ENCODE peak calls at places on chromosomes 5 and 9, in nine cellular contexts. D is sigmoid colon, E is IMR-90, C is HepG2, V is breast epithelium, H is stomach, X is heart left ventricle, O is GM12878, Q is A549. L is an unnamed sample.

GRCh38 chr9:133516256-133516960 is 8.4 kb downstream of the MYMK start:
- DNase-seq in D (no peak), E (no peak), C (no peak), V (no peak), H (no peak), X (peak), O (no peak), Q (no peak), L (no peak)

GRCh38 chr9:88312517-88313103 is 75.6 kb upstream of the SPIN1 start:
- DNase-seq in D (peak), E (no peak), C (no peak), V (no peak), H (no peak), X (no peak), O (no peak), Q (no peak), L (no peak)

GRCh38 chr5:126741361-126741760 is 35.6 kb upstream of the LMNB1 start:
- DNase-seq in D (no peak), E (no peak), C (no peak), V (no peak), H (no peak), X (no peak), O (no peak), Q (peak), L (no peak)

GRCh38 chr5:134438641-134439621 is 27.2 kb upstream of the CDKN2AIPNL start:
- DNase-seq in D (peak), E (peak), C (peak), V (peak), H (peak), X (peak), O (no peak), Q (peak), L (peak)

GRCh38 chr5:14635656-14636055 is 28.9 kb upstream of the OTULIN start:
- DNase-seq in D (no peak), E (no peak), C (no peak), V (no peak), H (no peak), X (no peak), O (no peak), Q (no peak), L (no peak)

GRCh38 chr9:108673386-108673785 is 182.4 kb downstream of the ACTL7B start:
- DNase-seq in D (no peak), E (no peak), C (no peak), V (no peak), H (no peak), X (no peak), O (no peak), Q (no peak), L (no peak)

GRCh38 chr9:115625954-115626353 is 508.0 kb upstream of the TNC start:
- DNase-seq in D (no peak), E (no peak), C (no peak), V (no peak), H (no peak), X (no peak), O (no peak), Q (no peak), L (no peak)

GRCh38 chr9:69331444-69331843 is 6.4 kb downstream of the ENTREP1 start:
- DNase-seq in D (no peak), E (no peak), C (no peak), V (no peak), H (no peak), X (no peak), O (no peak), Q (no peak), L (no peak)

GRCh38 chr5:657570-657969 is 35.6 kb downstream of the TPPP start:
- DNase-seq in D (peak), E (peak), C (no peak), V (peak), H (no peak), X (no peak), O (no peak), Q (no peak), L (no peak)

GRCh38 chr9:137680445-137681358 is 61.9 kb downstream of the EHMT1 start:
- DNase-seq in D (no peak), E (no peak), C (no peak), V (no peak), H (no peak), X (no peak), O (no peak), Q (no peak), L (peak)

GRCh38 chr9:78010419-78010818 is 21.2 kb downstream of the GNAQ start:
- DNase-seq in D (no peak), E (no peak), C (no peak), V (no peak), H (no peak), X (no peak), O (no peak), Q (no peak), L (no peak)

GRCh38 chr5:169091396-169091980 is 209.5 kb downstream of the SLIT3 start:
- DNase-seq in D (no peak), E (no peak), C (no peak), V (no peak), H (no peak), X (peak), O (no peak), Q (no peak), L (no peak)

GRCh38 chr9:133874061-133874638 is 118.0 kb downstream of the VAV2 start:
- DNase-seq in D (no peak), E (peak), C (no peak), V (no peak), H (no peak), X (no peak), O (no peak), Q (peak), L (no peak)

GRCh38 chr9:109440797-109441287 is 57.3 kb downstream of the PTPN3 start:
- DNase-seq in D (no peak), E (peak), C (peak), V (no peak), H (peak), X (no peak), O (no peak), Q (peak), L (peak)

GRCh38 chr5:38316544-38317224 is 58.3 kb downstream of the EGFLAM start:
- DNase-seq in D (no peak), E (peak), C (no peak), V (no peak), H (no peak), X (peak), O (no peak), Q (no peak), L (no peak)

GRCh38 chr5:3517331-3517730 is 78.3 kb upstream of the IRX1 start:
- DNase-seq in D (no peak), E (no peak), C (no peak), V (no peak), H (no peak), X (no peak), O (no peak), Q (no peak), L (no peak)

GRCh38 chr5:3518057-3518456 is 77.6 kb upstream of the IRX1 start:
- DNase-seq in D (no peak), E (no peak), C (no peak), V (no peak), H (no peak), X (no peak), O (no peak), Q (no peak), L (no peak)

GRCh38 chr5:3518576-3518975 is 77.1 kb upstream of the IRX1 start:
- DNase-seq in D (no peak), E (no peak), C (no peak), V (no peak), H (no peak), X (no peak), O (no peak), Q (no peak), L (no peak)

GRCh38 chr5:3526551-3527185 is 69.0 kb upstream of the IRX1 start:
- DNase-seq in D (no peak), E (no peak), C (no peak), V (no peak), H (no peak), X (no peak), O (no peak), Q (no peak), L (no peak)

GRCh38 chr5:3522491-3522890 is 73.1 kb upstream of the IRX1 start:
- DNase-seq in D (no peak), E (no peak), C (no peak), V (no peak), H (no peak), X (no peak), O (no peak), Q (no peak), L (no peak)
- TF ChIP-seq CTCF in D (no peak), E (no peak), C (no peak), V (no peak), H (no peak), X (no peak), O (no peak), Q (no peak), L (no peak)

GRCh38 chr5:140982083-140982716 is 15.9 kb downstream of the PCDHAC2 start:
- DNase-seq in D (no peak), E (no peak), C (no peak), V (no peak), H (no peak), X (no peak), O (no peak), Q (no peak), L (no peak)
- H3K27ac ChIP-seq in D (no peak), E (no peak), C (no peak), V (no peak), H (no peak), X (no peak), O (no peak), Q (no peak), L (no peak)

GRCh38 chr9:268616-269015 is 54.0 kb downstream of the DOCK8 start:
- DNase-seq in D (no peak), E (no peak), C (no peak), V (no peak), H (no peak), X (no peak), O (no peak), Q (no peak), L (no peak)

GRCh38 chr9:270657-271237 is 56.1 kb downstream of the DOCK8 start:
- DNase-seq in D (no peak), E (no peak), C (no peak), V (no peak), H (no peak), X (no peak), O (no peak), Q (no peak), L (no peak)

GRCh38 chr9:274101-274500 is 59.4 kb downstream of the DOCK8 start:
- DNase-seq in D (no peak), E (no peak), C (no peak), V (no peak), H (no peak), X (no peak), O (no peak), Q (no peak), L (no peak)

GRCh38 chr9:277595-278330 is 63.1 kb downstream of the DOCK8 start:
- DNase-seq in D (no peak), E (no peak), C (no peak), V (no peak), H (no peak), X (no peak), O (no peak), Q (no peak), L (no peak)

GRCh38 chr9:272251-273213 is 57.9 kb downstream of the DOCK8 start:
- DNase-seq in D (no peak), E (no peak), C (no peak), V (no peak), H (peak), X (peak), O (peak), Q (no peak), L (no peak)
- TF ChIP-seq POLR2A in D (no peak), E (no peak), C (no peak), V (no peak), H (no peak), X (no peak), O (peak), Q (no peak), L (no peak)

GRCh38 chr5:60287174-60287771 is 393.7 kb upstream of the PDE4D start:
- DNase-seq in D (no peak), E (peak), C (peak), V (no peak), H (peak), X (no peak), O (no peak), Q (peak), L (no peak)
- TF ChIP-seq CTCF in D (no peak), E (no peak), C (peak), V (no peak), H (no peak), X (peak), O (peak), Q (peak), L (no peak)

GRCh38 chr9:98287383-98287782 is 31.9 kb upstream of the TBC1D2 start:
- DNase-seq in D (no peak), E (no peak), C (no peak), V (no peak), H (no peak), X (no peak), O (no peak), Q (peak), L (no peak)
- H3K27ac ChIP-seq in D (no peak), E (no peak), C (no peak), V (no peak), H (no peak), X (no peak), O (no peak), Q (no peak), L (no peak)

GRCh38 chr5:107673368-107674136 is 2.8 kb upstream of the EFNA5 start:
- DNase-seq in D (peak), E (peak), C (peak), V (peak), H (peak), X (peak), O (peak), Q (peak), L (peak)
- TF ChIP-seq POLR2A in D (no peak), E (no peak), C (no peak), V (no peak), H (no peak), X (no peak), O (no peak), Q (no peak), L (no peak)